ENCODE peak calls at places on chromosomes 7 and 10, in five cellular contexts. Q, O, R, T and A are unnamed samples.

GRCh38 chr10:125081931-125082330 is 78.4 kb downstream of the CTBP2 start:
- DNase-seq in T (no peak), R (no peak), Q (no peak), O (no peak), A (no peak)

GRCh38 chr7:91112902-91113321 is 151.3 kb upstream of the FZD1 start:
- DNase-seq in T (peak), O (peak), Q (no peak), R (no peak), A (no peak)

GRCh38 chr10:31758495-31758894 is 170.1 kb downstream of the ARHGAP12 start:
- DNase-seq in T (peak), O (no peak), R (no peak), Q (no peak), A (no peak)

GRCh38 chr10:21720090-21720489 is 186.1 kb downstream of the MLLT10 start:
- DNase-seq in T (no peak), Q (no peak), R (no peak), O (no peak), A (no peak)

GRCh38 chr10:125087191-125087896 is 73.0 kb downstream of the CTBP2 start:
- DNase-seq in T (no peak), R (no peak), O (no peak), Q (no peak), A (no peak)

GRCh38 chr10:11150255-11150731 is 132.6 kb downstream of the CELF2 start:
- DNase-seq in T (no peak), Q (no peak), R (peak), O (no peak), A (no peak)

GRCh38 chr10:91525939-91526712 is 106.7 kb downstream of the PPP1R3C start:
- DNase-seq in Q (no peak), O (no peak), T (no peak), R (no peak), A (no peak)

GRCh38 chr10:10256860-10257259 is 760.8 kb upstream of the CELF2 start:
- DNase-seq in O (no peak), T (no peak), R (no peak), Q (no peak), A (no peak)

GRCh38 chr7:7799138-7799537 is 80.7 kb upstream of the RPA3 start:
- DNase-seq in Q (no peak), O (peak), R (no peak), T (peak), A (no peak)

GRCh38 chr7:156034397-156034796 is 222.1 kb upstream of the SHH start:
- DNase-seq in T (no peak), R (no peak), Q (no peak), O (no peak), A (no peak)

GRCh38 chr7:101590663-101591435 is 38.2 kb downstream of the MYL10 start:
- DNase-seq in Q (no peak), R (no peak), T (no peak), O (no peak), A (no peak)

GRCh38 chr10:58950618-58951017 is 225.8 kb upstream of the PHYHIPL start:
- DNase-seq in O (no peak), T (peak), Q (no peak), R (no peak), A (no peak)

GRCh38 chr10:49634053-49634660 is 20.3 kb downstream of the CHAT start:
- DNase-seq in R (no peak), Q (no peak), T (no peak), O (no peak), A (no peak)

GRCh38 chr7:7352845-7353244 is 170.5 kb downstream of the C1GALT1 start:
- DNase-seq in O (no peak), Q (no peak), T (no peak), R (no peak), A (no peak)

GRCh38 chr7:117119192-117119924 is 166.1 kb downstream of the ST7 start:
- DNase-seq in T (peak), O (peak), R (peak), Q (peak), A (peak)

GRCh38 chr10:64733980-64734379 is 1212.8 kb downstream of the REEP3 start:
- DNase-seq in Q (peak), O (peak), R (no peak), T (no peak), A (no peak)

GRCh38 chr10:110032801-110033723 is 25.3 kb downstream of the ADD3 start:
- DNase-seq in R (no peak), O (peak), T (no peak), Q (no peak), A (no peak)

GRCh38 chr10:113605207-113605606 is 52.4 kb downstream of the HABP2 start:
- DNase-seq in O (no peak), T (no peak), R (no peak), Q (no peak), A (no peak)

GRCh38 chr10:6669269-6669859 is 89.3 kb upstream of the PRKCQ start:
- DNase-seq in T (peak), O (peak), R (no peak), Q (no peak), A (no peak)

GRCh38 chr10:4656576-4657194 is 169.3 kb upstream of the AKR1E2 start:
- DNase-seq in T (peak), Q (peak), O (peak), R (peak), A (no peak)

GRCh38 chr10:29757551-29758297 is 123.0 kb upstream of the SVIL start:
- DNase-seq in T (peak), O (no peak), R (no peak), Q (no peak), A (no peak)

GRCh38 chr7:129122751-129123516 is 21.6 kb upstream of the TSPAN33 start:
- DNase-seq in R (no peak), Q (no peak), O (no peak), T (no peak), A (peak)

GRCh38 chr10:14093735-14094484 is 236.8 kb downstream of the FRMD4A start:
- DNase-seq in R (no peak), Q (peak), T (peak), O (peak), A (no peak)

GRCh38 chr7:141701489-141702046 is 398 bp downstream of the DENND11 start:
- DNase-seq in O (peak), R (peak), Q (peak), T (no peak), A (peak)

GRCh38 chr10:60739581-60739980 is 38.7 kb upstream of the CDK1 start:
- DNase-seq in R (no peak), T (no peak), Q (no peak), O (no peak), A (no peak)

GRCh38 chr7:47847207-47847606 is 101.1 kb downstream of the PKD1L1 start:
- DNase-seq in T (no peak), R (no peak), Q (no peak), O (no peak), A (no peak)

GRCh38 chr7:69903410-69903809 is 305.1 kb downstream of the AUTS2 start:
- DNase-seq in T (no peak), Q (no peak), R (no peak), O (no peak), A (no peak)

GRCh38 chr7:151565541-151565940 is 45.8 kb upstream of the RHEB start:
- DNase-seq in O (no peak), Q (no peak), R (no peak), T (peak), A (no peak)

GRCh38 chr10:44183667-44184632 is 200.9 kb downstream of the CXCL12 start:
- DNase-seq in Q (no peak), T (peak), O (no peak), R (no peak), A (no peak)

GRCh38 chr10:133401500-133401899 is 7.5 kb downstream of the MTG1 start:
- DNase-seq in R (no peak), Q (no peak), O (no peak), T (no peak), A (no peak)

GRCh38 chr7:79282882-79283602 is 170.4 kb downstream of the MAGI2 start:
- DNase-seq in O (no peak), R (no peak), Q (no peak), T (peak), A (no peak)

GRCh38 chr10:79069325-79070090 is 742 bp downstream of the ZMIZ1 start:
- DNase-seq in Q (no peak), O (peak), R (peak), T (peak), A (peak)

GRCh38 chr10:111207525-111207924 is 130.7 kb downstream of the ADRA2A start:
- DNase-seq in R (no peak), T (no peak), Q (no peak), O (peak), A (no peak)

GRCh38 chr7:66640802-66641525 is 12.3 kb downstream of the KCTD7 start:
- DNase-seq in Q (peak), T (no peak), O (no peak), R (no peak), A (no peak)

GRCh38 chr7:86013662-86014061 is 630.0 kb upstream of the GRM3 start:
- DNase-seq in O (no peak), R (no peak), Q (no peak), T (no peak), A (no peak)

GRCh38 chr10:125083576-125083920 is 76.8 kb downstream of the CTBP2 start:
- DNase-seq in T (peak), O (no peak), Q (no peak), R (no peak), A (no peak)

GRCh38 chr7:28149291-28150101 is 31.1 kb downstream of the JAZF1 start:
- DNase-seq in O (no peak), T (no peak), Q (no peak), R (no peak), A (no peak)